ENCODE peak calls at places on chromosomes 2 and 18, in eight cellular contexts. One of them, this sample, is unnamed.
A peak's percentile ranks its signal among the peaks of the same experiment; 100 is the strongest.

GRCh38 chr2:10188211-10188610 is 65.7 kb downstream of the RRM2 start:
- DNase-seq in H4: peak; percentile 38
- DNase-seq in stimulated activated CD4-positive, alpha-beta T cell treated with anti-CD3 and anti-CD28 coated beads, Interleukin-15, amount 100 ng/mL, for 24 hours: no peak
- DNase-seq in dorsolateral prefrontal cortex: no peak
- DNase-seq in amniotic stem cell: no peak
- DNase-seq in DMS 273 treated with DMSO at 0.1 percent for 48 hours: no peak
- DNase-seq in GM03348: no peak
- DNase-seq in mammary epithelial cell: peak; percentile 12
- DNase-seq in this sample: peak; percentile 9

GRCh38 chr2:239171643-239172042 is 229.2 kb downstream of the HDAC4 start:
- DNase-seq in H4: no peak
- DNase-seq in stimulated activated CD4-positive, alpha-beta T cell treated with anti-CD3 and anti-CD28 coated beads, Interleukin-15, amount 100 ng/mL, for 24 hours: no peak
- DNase-seq in dorsolateral prefrontal cortex: no peak
- DNase-seq in amniotic stem cell: no peak
- DNase-seq in DMS 273 treated with DMSO at 0.1 percent for 48 hours: no peak
- DNase-seq in GM03348: no peak
- DNase-seq in mammary epithelial cell: no peak
- DNase-seq in this sample: no peak

GRCh38 chr2:27705851-27706622 is 42.3 kb downstream of the SLC4A1AP start:
- DNase-seq in H4: peak; percentile 96
- DNase-seq in stimulated activated CD4-positive, alpha-beta T cell treated with anti-CD3 and anti-CD28 coated beads, Interleukin-15, amount 100 ng/mL, for 24 hours: no peak
- DNase-seq in dorsolateral prefrontal cortex: no peak
- DNase-seq in amniotic stem cell: peak; percentile 85
- DNase-seq in DMS 273 treated with DMSO at 0.1 percent for 48 hours: peak; percentile 56
- DNase-seq in GM03348: peak; percentile 81
- DNase-seq in mammary epithelial cell: peak; percentile 99
- DNase-seq in this sample: no peak

GRCh38 chr2:108377815-108378630 is at the start of gene SULT1C4:
- DNase-seq in H4: peak; percentile 19
- DNase-seq in stimulated activated CD4-positive, alpha-beta T cell treated with anti-CD3 and anti-CD28 coated beads, Interleukin-15, amount 100 ng/mL, for 24 hours: no peak
- DNase-seq in dorsolateral prefrontal cortex: no peak
- DNase-seq in amniotic stem cell: no peak
- DNase-seq in DMS 273 treated with DMSO at 0.1 percent for 48 hours: no peak
- DNase-seq in GM03348: no peak
- DNase-seq in mammary epithelial cell: no peak
- DNase-seq in this sample: no peak

GRCh38 chr2:43898134-43898957 is 59.6 kb downstream of the ABCG8 start:
- DNase-seq in H4: no peak
- DNase-seq in stimulated activated CD4-positive, alpha-beta T cell treated with anti-CD3 and anti-CD28 coated beads, Interleukin-15, amount 100 ng/mL, for 24 hours: no peak
- DNase-seq in dorsolateral prefrontal cortex: no peak
- DNase-seq in amniotic stem cell: no peak
- DNase-seq in DMS 273 treated with DMSO at 0.1 percent for 48 hours: no peak
- DNase-seq in GM03348: no peak
- DNase-seq in mammary epithelial cell: no peak
- DNase-seq in this sample: no peak

GRCh38 chr18:32110005-32110404 is 18.3 kb downstream of the RNF138 start:
- DNase-seq in H4: no peak
- DNase-seq in stimulated activated CD4-positive, alpha-beta T cell treated with anti-CD3 and anti-CD28 coated beads, Interleukin-15, amount 100 ng/mL, for 24 hours: no peak
- DNase-seq in dorsolateral prefrontal cortex: no peak
- DNase-seq in amniotic stem cell: no peak
- DNase-seq in DMS 273 treated with DMSO at 0.1 percent for 48 hours: no peak
- DNase-seq in GM03348: no peak
- DNase-seq in mammary epithelial cell: no peak
- DNase-seq in this sample: no peak

GRCh38 chr2:105674406-105674805 is 70.3 kb upstream of the NCK2 start:
- DNase-seq in H4: no peak
- DNase-seq in stimulated activated CD4-positive, alpha-beta T cell treated with anti-CD3 and anti-CD28 coated beads, Interleukin-15, amount 100 ng/mL, for 24 hours: no peak
- DNase-seq in dorsolateral prefrontal cortex: no peak
- DNase-seq in amniotic stem cell: no peak
- DNase-seq in DMS 273 treated with DMSO at 0.1 percent for 48 hours: no peak
- DNase-seq in GM03348: no peak
- DNase-seq in mammary epithelial cell: no peak
- DNase-seq in this sample: no peak

GRCh38 chr2:98730851-98731708 is at the start of gene MGAT4A:
- DNase-seq in H4: no peak
- DNase-seq in stimulated activated CD4-positive, alpha-beta T cell treated with anti-CD3 and anti-CD28 coated beads, Interleukin-15, amount 100 ng/mL, for 24 hours: peak; percentile 85
- DNase-seq in dorsolateral prefrontal cortex: peak; percentile 69
- DNase-seq in amniotic stem cell: no peak
- DNase-seq in DMS 273 treated with DMSO at 0.1 percent for 48 hours: no peak
- DNase-seq in GM03348: peak; percentile 93
- DNase-seq in mammary epithelial cell: peak; percentile 43
- DNase-seq in this sample: peak; percentile 62

GRCh38 chr18:8389391-8390340 is 219.6 kb upstream of the RAB12 start:
- DNase-seq in H4: peak; percentile 69
- DNase-seq in stimulated activated CD4-positive, alpha-beta T cell treated with anti-CD3 and anti-CD28 coated beads, Interleukin-15, amount 100 ng/mL, for 24 hours: peak; percentile 52
- DNase-seq in dorsolateral prefrontal cortex: peak; percentile 57
- DNase-seq in amniotic stem cell: no peak
- DNase-seq in DMS 273 treated with DMSO at 0.1 percent for 48 hours: no peak
- DNase-seq in GM03348: peak; percentile 83
- DNase-seq in mammary epithelial cell: peak; percentile 53
- DNase-seq in this sample: peak; percentile 88

GRCh38 chr2:160381425-160381951 is 112.1 kb downstream of the RBMS1 start:
- DNase-seq in H4: no peak
- DNase-seq in stimulated activated CD4-positive, alpha-beta T cell treated with anti-CD3 and anti-CD28 coated beads, Interleukin-15, amount 100 ng/mL, for 24 hours: no peak
- DNase-seq in dorsolateral prefrontal cortex: no peak
- DNase-seq in amniotic stem cell: no peak
- DNase-seq in DMS 273 treated with DMSO at 0.1 percent for 48 hours: no peak
- DNase-seq in GM03348: no peak
- DNase-seq in mammary epithelial cell: no peak
- DNase-seq in this sample: no peak

GRCh38 chr2:86476092-86476491 is 34.9 kb downstream of the KDM3A start:
- DNase-seq in H4: no peak
- DNase-seq in stimulated activated CD4-positive, alpha-beta T cell treated with anti-CD3 and anti-CD28 coated beads, Interleukin-15, amount 100 ng/mL, for 24 hours: no peak
- DNase-seq in dorsolateral prefrontal cortex: no peak
- DNase-seq in amniotic stem cell: peak; percentile 55
- DNase-seq in DMS 273 treated with DMSO at 0.1 percent for 48 hours: no peak
- DNase-seq in GM03348: peak; percentile 56
- DNase-seq in mammary epithelial cell: no peak
- DNase-seq in this sample: no peak

GRCh38 chr2:223896751-223897320 is 48.3 kb downstream of the WDFY1 start:
- DNase-seq in H4: no peak
- DNase-seq in stimulated activated CD4-positive, alpha-beta T cell treated with anti-CD3 and anti-CD28 coated beads, Interleukin-15, amount 100 ng/mL, for 24 hours: peak; percentile 18
- DNase-seq in dorsolateral prefrontal cortex: no peak
- DNase-seq in amniotic stem cell: no peak
- DNase-seq in DMS 273 treated with DMSO at 0.1 percent for 48 hours: no peak
- DNase-seq in GM03348: no peak
- DNase-seq in mammary epithelial cell: peak; percentile 51
- DNase-seq in this sample: no peak

GRCh38 chr2:20403693-20404381 is 43.0 kb upstream of the RHOB start:
- DNase-seq in H4: no peak
- DNase-seq in stimulated activated CD4-positive, alpha-beta T cell treated with anti-CD3 and anti-CD28 coated beads, Interleukin-15, amount 100 ng/mL, for 24 hours: no peak
- DNase-seq in dorsolateral prefrontal cortex: no peak
- DNase-seq in amniotic stem cell: no peak
- DNase-seq in DMS 273 treated with DMSO at 0.1 percent for 48 hours: no peak
- DNase-seq in GM03348: no peak
- DNase-seq in mammary epithelial cell: no peak
- DNase-seq in this sample: no peak

GRCh38 chr2:109382946-109383345 is 230.8 kb downstream of the SEPTIN10 start:
- DNase-seq in H4: peak; percentile 67
- DNase-seq in stimulated activated CD4-positive, alpha-beta T cell treated with anti-CD3 and anti-CD28 coated beads, Interleukin-15, amount 100 ng/mL, for 24 hours: no peak
- DNase-seq in dorsolateral prefrontal cortex: peak; percentile 18
- DNase-seq in amniotic stem cell: peak; percentile 45
- DNase-seq in DMS 273 treated with DMSO at 0.1 percent for 48 hours: peak; percentile 37
- DNase-seq in GM03348: peak; percentile 80
- DNase-seq in mammary epithelial cell: no peak
- DNase-seq in this sample: no peak

This sample was measured in trophoblast cell.